ENCODE peak calls at places on chromosomes 4 and X, in eight cellular contexts. One of them, this sample, is unnamed.

GRCh38 chr4:113849771-113850170 is 88.2 kb upstream of the CAMK2D start:
- DNase-seq in AG20443: peak
- DNase-seq in mesothelial cell of epicardium: no peak
- DNase-seq in GM13976: no peak
- DNase-seq in lower leg skin: no peak
- DNase-seq in pulmonary artery endothelial cell: no peak
- DNase-seq in activated naive CD8-positive, alpha-beta T cell treated with anti-CD3 and anti-CD28 coated beads, Interleukin-2, amount 50 U/mL, for 24 hours: no peak
- DNase-seq in endodermal cell: no peak
- DNase-seq in this sample: no peak

GRCh38 chrX:149877636-149878035 is 3.3 kb upstream of the MAGEA8 start:
- DNase-seq in GM13976: no peak
- DNase-seq in mesothelial cell of epicardium: no peak
- DNase-seq in AG20443: no peak
- DNase-seq in lower leg skin: no peak
- DNase-seq in activated naive CD8-positive, alpha-beta T cell treated with anti-CD3 and anti-CD28 coated beads, Interleukin-2, amount 50 U/mL, for 24 hours: no peak
- DNase-seq in pulmonary artery endothelial cell: no peak
- DNase-seq in endodermal cell: no peak
- DNase-seq in this sample: no peak

GRCh38 chr4:82493721-82494425 is 63.5 kb downstream of the ENOPH1 start:
- DNase-seq in pulmonary artery endothelial cell: no peak
- DNase-seq in AG20443: peak
- DNase-seq in lower leg skin: no peak
- DNase-seq in activated naive CD8-positive, alpha-beta T cell treated with anti-CD3 and anti-CD28 coated beads, Interleukin-2, amount 50 U/mL, for 24 hours: no peak
- DNase-seq in mesothelial cell of epicardium: no peak
- DNase-seq in GM13976: no peak
- DNase-seq in endodermal cell: no peak
- DNase-seq in this sample: no peak

GRCh38 chr4:86720508-86721068 is 126.5 kb downstream of the PTPN13 start:
- DNase-seq in activated naive CD8-positive, alpha-beta T cell treated with anti-CD3 and anti-CD28 coated beads, Interleukin-2, amount 50 U/mL, for 24 hours: no peak
- DNase-seq in AG20443: peak
- DNase-seq in lower leg skin: no peak
- DNase-seq in endodermal cell: no peak
- DNase-seq in mesothelial cell of epicardium: no peak
- DNase-seq in pulmonary artery endothelial cell: no peak
- DNase-seq in GM13976: no peak
- DNase-seq in this sample: no peak

GRCh38 chr4:15164571-15164970 is 162.3 kb downstream of the CPEB2 start:
- DNase-seq in endodermal cell: no peak
- DNase-seq in activated naive CD8-positive, alpha-beta T cell treated with anti-CD3 and anti-CD28 coated beads, Interleukin-2, amount 50 U/mL, for 24 hours: no peak
- DNase-seq in pulmonary artery endothelial cell: no peak
- DNase-seq in mesothelial cell of epicardium: no peak
- DNase-seq in AG20443: no peak
- DNase-seq in lower leg skin: no peak
- DNase-seq in GM13976: no peak
- DNase-seq in this sample: no peak

GRCh38 chrX:65522739-65523372 is 11.7 kb downstream of the LAS1L start:
- DNase-seq in GM13976: no peak
- DNase-seq in pulmonary artery endothelial cell: no peak
- DNase-seq in AG20443: peak
- DNase-seq in endodermal cell: no peak
- DNase-seq in mesothelial cell of epicardium: no peak
- DNase-seq in activated naive CD8-positive, alpha-beta T cell treated with anti-CD3 and anti-CD28 coated beads, Interleukin-2, amount 50 U/mL, for 24 hours: no peak
- DNase-seq in lower leg skin: no peak
- DNase-seq in this sample: no peak

GRCh38 chrX:433771-434170 is 47.1 kb upstream of the PPP2R3B start:
- DNase-seq in mesothelial cell of epicardium: no peak
- DNase-seq in GM13976: no peak
- DNase-seq in endodermal cell: no peak
- DNase-seq in pulmonary artery endothelial cell: no peak
- DNase-seq in lower leg skin: no peak
- DNase-seq in AG20443: no peak
- DNase-seq in activated naive CD8-positive, alpha-beta T cell treated with anti-CD3 and anti-CD28 coated beads, Interleukin-2, amount 50 U/mL, for 24 hours: no peak
- DNase-seq in this sample: no peak

GRCh38 chr4:123107444-123108252 is 185.3 kb upstream of the NUDT6 start:
- DNase-seq in endodermal cell: no peak
- DNase-seq in mesothelial cell of epicardium: no peak
- DNase-seq in AG20443: no peak
- DNase-seq in GM13976: no peak
- DNase-seq in pulmonary artery endothelial cell: no peak
- DNase-seq in lower leg skin: no peak
- DNase-seq in activated naive CD8-positive, alpha-beta T cell treated with anti-CD3 and anti-CD28 coated beads, Interleukin-2, amount 50 U/mL, for 24 hours: no peak
- DNase-seq in this sample: no peak

GRCh38 chr4:163090997-163091684 is 75.5 kb downstream of the NAF1 start:
- DNase-seq in activated naive CD8-positive, alpha-beta T cell treated with anti-CD3 and anti-CD28 coated beads, Interleukin-2, amount 50 U/mL, for 24 hours: no peak
- DNase-seq in GM13976: no peak
- DNase-seq in lower leg skin: no peak
- DNase-seq in pulmonary artery endothelial cell: no peak
- DNase-seq in AG20443: no peak
- DNase-seq in endodermal cell: no peak
- DNase-seq in mesothelial cell of epicardium: no peak
- DNase-seq in this sample: no peak

GRCh38 chr4:187478292-187479205 is 517.0 kb upstream of the ZFP42 start:
- DNase-seq in AG20443: peak
- DNase-seq in lower leg skin: peak
- DNase-seq in pulmonary artery endothelial cell: no peak
- DNase-seq in mesothelial cell of epicardium: no peak
- DNase-seq in endodermal cell: no peak
- DNase-seq in activated naive CD8-positive, alpha-beta T cell treated with anti-CD3 and anti-CD28 coated beads, Interleukin-2, amount 50 U/mL, for 24 hours: no peak
- DNase-seq in GM13976: no peak
- DNase-seq in this sample: no peak

GRCh38 chr4:164753873-164754488 is at the start of gene SMIM31:
- DNase-seq in lower leg skin: no peak
- DNase-seq in AG20443: no peak
- DNase-seq in GM13976: no peak
- DNase-seq in endodermal cell: no peak
- DNase-seq in mesothelial cell of epicardium: no peak
- DNase-seq in activated naive CD8-positive, alpha-beta T cell treated with anti-CD3 and anti-CD28 coated beads, Interleukin-2, amount 50 U/mL, for 24 hours: no peak
- DNase-seq in pulmonary artery endothelial cell: no peak
- DNase-seq in this sample: no peak

GRCh38 chr4:32106767-32107166 is 1386.6 kb downstream of the PCDH7 start:
- DNase-seq in lower leg skin: no peak
- DNase-seq in mesothelial cell of epicardium: no peak
- DNase-seq in GM13976: no peak
- DNase-seq in pulmonary artery endothelial cell: no peak
- DNase-seq in endodermal cell: no peak
- DNase-seq in activated naive CD8-positive, alpha-beta T cell treated with anti-CD3 and anti-CD28 coated beads, Interleukin-2, amount 50 U/mL, for 24 hours: no peak
- DNase-seq in AG20443: no peak
- DNase-seq in this sample: no peak

GRCh38 chr4:156786713-156787112 is 184.9 kb downstream of the PDGFC start:
- DNase-seq in pulmonary artery endothelial cell: no peak
- DNase-seq in GM13976: no peak
- DNase-seq in AG20443: no peak
- DNase-seq in endodermal cell: no peak
- DNase-seq in activated naive CD8-positive, alpha-beta T cell treated with anti-CD3 and anti-CD28 coated beads, Interleukin-2, amount 50 U/mL, for 24 hours: no peak
- DNase-seq in mesothelial cell of epicardium: no peak
- DNase-seq in lower leg skin: no peak
- DNase-seq in this sample: no peak

GRCh38 chr4:4866833-4867744 is 7.6 kb downstream of the MSX1 start:
- DNase-seq in pulmonary artery endothelial cell: no peak
- DNase-seq in endodermal cell: peak
- DNase-seq in activated naive CD8-positive, alpha-beta T cell treated with anti-CD3 and anti-CD28 coated beads, Interleukin-2, amount 50 U/mL, for 24 hours: no peak
- DNase-seq in mesothelial cell of epicardium: peak
- DNase-seq in AG20443: no peak
- DNase-seq in lower leg skin: peak
- DNase-seq in GM13976: no peak
- DNase-seq in this sample: no peak

GRCh38 chrX:8005678-8006347 is 78.6 kb upstream of the PNPLA4 start:
- DNase-seq in endodermal cell: no peak
- DNase-seq in GM13976: no peak
- DNase-seq in lower leg skin: no peak
- DNase-seq in pulmonary artery endothelial cell: no peak
- DNase-seq in mesothelial cell of epicardium: no peak
- DNase-seq in AG20443: no peak
- DNase-seq in activated naive CD8-positive, alpha-beta T cell treated with anti-CD3 and anti-CD28 coated beads, Interleukin-2, amount 50 U/mL, for 24 hours: no peak
- DNase-seq in this sample: no peak

GRCh38 chrX:18166068-18166467 is 54.6 kb downstream of the BEND2 start:
- DNase-seq in lower leg skin: no peak
- DNase-seq in activated naive CD8-positive, alpha-beta T cell treated with anti-CD3 and anti-CD28 coated beads, Interleukin-2, amount 50 U/mL, for 24 hours: no peak
- DNase-seq in pulmonary artery endothelial cell: no peak
- DNase-seq in mesothelial cell of epicardium: no peak
- DNase-seq in AG20443: no peak
- DNase-seq in GM13976: no peak
- DNase-seq in endodermal cell: no peak
- DNase-seq in this sample: no peak

GRCh38 chrX:10986616-10987015 is 124.5 kb upstream of the HCCS start:
- DNase-seq in AG20443: peak
- DNase-seq in activated naive CD8-positive, alpha-beta T cell treated with anti-CD3 and anti-CD28 coated beads, Interleukin-2, amount 50 U/mL, for 24 hours: no peak
- DNase-seq in GM13976: no peak
- DNase-seq in pulmonary artery endothelial cell: no peak
- DNase-seq in endodermal cell: no peak
- DNase-seq in mesothelial cell of epicardium: no peak
- DNase-seq in lower leg skin: no peak
- DNase-seq in this sample: no peak

GRCh38 chrX:152530967-152531366 is 79.9 kb upstream of the GABRA3 start:
- DNase-seq in GM13976: no peak
- DNase-seq in endodermal cell: no peak
- DNase-seq in AG20443: no peak
- DNase-seq in mesothelial cell of epicardium: no peak
- DNase-seq in activated naive CD8-positive, alpha-beta T cell treated with anti-CD3 and anti-CD28 coated beads, Interleukin-2, amount 50 U/mL, for 24 hours: no peak
- DNase-seq in lower leg skin: no peak
- DNase-seq in pulmonary artery endothelial cell: no peak
- DNase-seq in this sample: no peak

GRCh38 chr4:124943938-124944337 is 231.4 kb upstream of the ANKRD50 start:
- DNase-seq in activated naive CD8-positive, alpha-beta T cell treated with anti-CD3 and anti-CD28 coated beads, Interleukin-2, amount 50 U/mL, for 24 hours: no peak
- DNase-seq in pulmonary artery endothelial cell: no peak
- DNase-seq in mesothelial cell of epicardium: no peak
- DNase-seq in GM13976: no peak
- DNase-seq in endodermal cell: no peak
- DNase-seq in lower leg skin: no peak
- DNase-seq in AG20443: no peak
- DNase-seq in this sample: no peak

GRCh38 chrX:40281341-40282005 is 183.7 kb upstream of the BCOR start:
- DNase-seq in endodermal cell: no peak
- DNase-seq in lower leg skin: no peak
- DNase-seq in pulmonary artery endothelial cell: no peak
- DNase-seq in GM13976: no peak
- DNase-seq in AG20443: no peak
- DNase-seq in activated naive CD8-positive, alpha-beta T cell treated with anti-CD3 and anti-CD28 coated beads, Interleukin-2, amount 50 U/mL, for 24 hours: no peak
- DNase-seq in mesothelial cell of epicardium: no peak
- DNase-seq in this sample: no peak